ENCODE peak calls at places on chromosomes 11 and 22, in five cellular contexts. T is GM19239, O is AG20443, U is Karpas-422, L is HCEC 1CT. I is an unnamed sample.

GRCh38 chr11:86548278-86548917 is 124.0 kb downstream of the ME3 start:
- DNase-seq in O (peak), T (no peak), L (peak), U (no peak), I (peak)

GRCh38 chr11:45924036-45924915 is 1.8 kb downstream of the LARGE2 start:
- DNase-seq in T (no peak), U (no peak), O (no peak), L (no peak), I (no peak)

GRCh38 chr11:34546511-34547206 is 33.1 kb upstream of the ELF5 start:
- DNase-seq in L (no peak), O (no peak), T (no peak), U (peak), I (peak)

GRCh38 chr11:128549256-128549944 is 38.0 kb downstream of the ETS1 start:
- DNase-seq in O (no peak), T (no peak), U (no peak), L (no peak), I (no peak)

GRCh38 chr11:9834281-9834680 is 170.4 kb downstream of the SWAP70 start:
- DNase-seq in L (no peak), T (no peak), O (no peak), U (no peak), I (no peak)

GRCh38 chr22:22061085-22062077 is 78.8 kb upstream of the TOP3B start:
- DNase-seq in T (no peak), O (peak), L (peak), U (peak), I (peak)

GRCh38 chr22:28925916-28926315 is 42.5 kb downstream of the ZNRF3 start:
- DNase-seq in T (no peak), O (no peak), U (no peak), L (no peak), I (no peak)

GRCh38 chr11:126366064-126366822 is 10.8 kb downstream of the ST3GAL4 start:
- DNase-seq in T (no peak), U (no peak), L (no peak), O (no peak), I (no peak)